ENCODE peak calls at places on chromosomes 16 and 17, in nine cellular contexts. U, C, Q, A, O, J, E, V and Z are unnamed samples.

GRCh38 chr16:71870818-71871217 is 13.2 kb downstream of the ZNF821 start:
- DNase-seq in J (no peak), Q (no peak), E (no peak), C (no peak), A (no peak), U (no peak), V (no peak), O (no peak), Z (no peak)

GRCh38 chr17:80260791-80261158 is at the start of gene RNF213:
- DNase-seq in Q (peak; percentile 35), J (no peak), O (peak; percentile 27), U (peak; percentile 68), E (no peak), A (no peak), V (peak; percentile 51), C (no peak), Z (peak; percentile 31)

GRCh38 chr16:1075546-1075945 is 3.0 kb downstream of the SSTR5 start:
- DNase-seq in O (no peak), A (no peak), Q (no peak), V (peak; percentile 21), E (no peak), U (no peak), C (no peak), J (no peak), Z (no peak)

GRCh38 chr17:61405686-61406542 is 6.3 kb downstream of the TBX2 start:
- DNase-seq in U (no peak), J (no peak), E (no peak), O (no peak), V (no peak), A (no peak), C (no peak), Q (no peak), Z (no peak)

GRCh38 chr17:27363322-27363721 is 69.4 kb downstream of the WSB1 start:
- DNase-seq in A (no peak), J (no peak), Q (no peak), U (no peak), V (no peak), C (no peak), O (no peak), E (no peak), Z (no peak)

GRCh38 chr17:80263253-80264047 is 2.8 kb downstream of the RNF213 start:
- DNase-seq in A (no peak), C (peak; percentile 93), U (peak; percentile 83), E (peak; percentile 57), O (peak; percentile 94), V (no peak), J (peak; percentile 88), Q (peak; percentile 24), Z (peak; percentile 76)

GRCh38 chr17:48756816-48757215 is 28.3 kb upstream of the HOXB13 start:
- DNase-seq in U (no peak), A (no peak), E (no peak), J (no peak), Q (peak; percentile 98), O (no peak), V (peak; percentile 44), C (no peak), Z (no peak)

GRCh38 chr16:85989863-85990643 is 91.1 kb downstream of the IRF8 start:
- DNase-seq in U (no peak), V (no peak), E (no peak), J (no peak), O (no peak), C (no peak), A (no peak), Q (no peak), Z (no peak)

GRCh38 chr17:58330544-58330996 is 2.0 kb upstream of the TSPOAP1 start:
- DNase-seq in A (no peak), E (no peak), V (no peak), Q (no peak), C (no peak), O (no peak), J (no peak), U (no peak), Z (no peak)

GRCh38 chr17:11719852-11720251 is 121.6 kb downstream of the DNAH9 start:
- DNase-seq in Q (no peak), J (no peak), O (no peak), E (no peak), C (no peak), U (no peak), V (no peak), A (peak; percentile 19), Z (no peak)

GRCh38 chr16:58377932-58378331 is 14.3 kb upstream of the GINS3 start:
- DNase-seq in E (no peak), O (no peak), C (no peak), Q (no peak), V (no peak), U (no peak), J (no peak), A (no peak), Z (peak; percentile 7)

GRCh38 chr17:43599835-43600234 is 53.7 kb upstream of the ETV4 start:
- DNase-seq in A (no peak), O (peak; percentile 28), U (no peak), V (no peak), E (no peak), J (peak; percentile 91), C (no peak), Q (no peak), Z (peak; percentile 79)

GRCh38 chr17:6713130-6713917 is at the start of gene SLC13A5:
- DNase-seq in V (no peak), Q (no peak), J (peak; percentile 18), C (no peak), O (no peak), U (no peak), A (peak; percentile 11), E (no peak), Z (peak; percentile 5)

GRCh38 chr17:16371742-16372141 is 9.1 kb upstream of the UBB start:
- DNase-seq in C (no peak), A (no peak), O (no peak), Q (no peak), V (no peak), U (no peak), J (peak; percentile 93), E (no peak), Z (peak; percentile 98)

GRCh38 chr17:47927821-47928400 is 13.5 kb upstream of the PNPO start:
- DNase-seq in O (no peak), E (no peak), J (no peak), A (no peak), U (no peak), Q (no peak), V (no peak), C (no peak), Z (no peak)